ENCODE peak calls at places on chromosome 3, in ten cellular contexts. N is astrocyte of the spinal cord, Z is AG04449, Q is psoas muscle, H is transverse colon, J is SK-N-SH, A is ovary, V is ascending aorta, U is GM10248, K is colonic mucosa. Y is an unnamed sample.

GRCh38 chr3:182435860-182436259 is 357.4 kb upstream of the ATP11B start:
- DNase-seq in V (no peak), Q (no peak), H (no peak), Z (no peak), U (no peak), A (no peak), K (no peak), N (no peak), J (no peak), Y (no peak)

GRCh38 chr3:168889666-168890065 is 773.8 kb downstream of the MECOM start:
- DNase-seq in N (no peak), K (no peak), Z (no peak), Q (no peak), H (no peak), J (no peak), A (no peak), V (no peak), U (no peak), Y (no peak)

GRCh38 chr3:149353581-149354184 is 20.2 kb upstream of the TM4SF18 start:
- DNase-seq in A (no peak), V (no peak), J (no peak), Z (no peak), H (no peak), Q (no peak), K (no peak), U (no peak), N (no peak), Y (no peak)

GRCh38 chr3:123552095-123552714 is 32.6 kb downstream of the HACD2 start:
- DNase-seq in Q (no peak), V (no peak), K (no peak), J (peak), H (no peak), A (no peak), U (peak), Z (no peak), N (peak), Y (peak)

GRCh38 chr3:178417736-178418135 is 118.5 kb upstream of the KCNMB2 start:
- DNase-seq in Q (no peak), H (no peak), A (no peak), J (no peak), N (no peak), Z (no peak), V (no peak), K (no peak), U (no peak), Y (no peak)

GRCh38 chr3:105846809-105847208 is 22.0 kb downstream of the CBLB start:
- DNase-seq in U (no peak), Z (no peak), H (no peak), Q (no peak), V (no peak), A (no peak), N (no peak), J (no peak), K (no peak), Y (no peak)

GRCh38 chr3:94423566-94423965 is 360.7 kb downstream of the NSUN3 start:
- DNase-seq in J (no peak), Z (peak), Q (no peak), K (no peak), N (peak), U (no peak), V (no peak), A (no peak), H (no peak), Y (no peak)

GRCh38 chr3:39141211-39141995 is 12.0 kb downstream of the CSRNP1 start:
- DNase-seq in J (peak), A (peak), Z (no peak), V (no peak), U (no peak), N (no peak), K (peak), H (peak), Q (peak), Y (no peak)

GRCh38 chr3:136428167-136428566 is 178.0 kb downstream of the PCCB start:
- DNase-seq in Q (no peak), Z (no peak), H (no peak), U (no peak), V (no peak), J (peak), K (no peak), A (no peak), N (no peak), Y (no peak)

GRCh38 chr3:46566040-46566631 is at the start of gene LRRC2:
- DNase-seq in V (no peak), K (peak), H (peak), N (peak), J (peak), U (no peak), A (peak), Z (no peak), Q (peak), Y (no peak)

GRCh38 chr3:185332026-185332735 is 30.8 kb upstream of the MAP3K13 start:
- DNase-seq in N (peak), J (no peak), Z (peak), Q (no peak), U (peak), H (no peak), K (no peak), V (no peak), A (no peak), Y (peak)

GRCh38 chr3:130969621-130970020 is 57.0 kb downstream of the ASTE1 start:
- DNase-seq in V (no peak), N (no peak), Q (no peak), H (no peak), J (no peak), U (no peak), K (no peak), A (no peak), Z (no peak), Y (no peak)

GRCh38 chr3:37330466-37330865 is 156.1 kb upstream of the LRRFIP2 start:
- DNase-seq in J (no peak), A (no peak), Z (no peak), K (no peak), Q (no peak), V (no peak), U (no peak), H (no peak), N (no peak), Y (no peak)

GRCh38 chr3:171835116-171835515 is 8.0 kb upstream of the TMEM212 start:
- DNase-seq in N (no peak), J (no peak), V (no peak), Z (no peak), H (no peak), U (no peak), K (no peak), Q (no peak), A (no peak), Y (no peak)

GRCh38 chr3:171835613-171836012 is 7.5 kb upstream of the TMEM212 start:
- DNase-seq in Q (no peak), U (no peak), H (no peak), J (no peak), K (no peak), V (no peak), Z (no peak), A (no peak), N (no peak), Y (no peak)

GRCh38 chr3:171833006-171833405 is 10.1 kb upstream of the TMEM212 start:
- DNase-seq in J (no peak), K (no peak), V (no peak), A (no peak), Q (no peak), H (no peak), U (no peak), N (no peak), Z (no peak), Y (no peak)

GRCh38 chr3:171833775-171834460 is 9.2 kb upstream of the TMEM212 start:
- DNase-seq in V (no peak), Q (no peak), H (no peak), N (peak), Z (no peak), A (no peak), K (no peak), U (peak), J (no peak), Y (peak)

GRCh38 chr3:171834461-171834801 is 8.7 kb upstream of the TMEM212 start:
- DNase-seq in H (no peak), Q (no peak), A (no peak), J (no peak), N (no peak), Z (no peak), K (no peak), U (no peak), V (no peak), Y (no peak)
- TF ChIP-seq CTCF in H (no peak), Q (no peak), A (no peak), J (no peak), N (no peak), Z (no peak), K (no peak), U (no peak), V (no peak), Y (no peak)

GRCh38 chr3:143344516-143345165 is 225.1 kb downstream of the CHST2 start:
- DNase-seq in K (no peak), N (no peak), H (no peak), A (no peak), Q (no peak), J (no peak), V (no peak), U (no peak), Z (no peak), Y (no peak)

GRCh38 chr3:143352850-143353550 is 233.4 kb downstream of the CHST2 start:
- DNase-seq in A (no peak), Z (no peak), U (no peak), K (no peak), V (no peak), H (no peak), J (no peak), N (no peak), Q (no peak), Y (no peak)

GRCh38 chr3:143352031-143352623 is 232.6 kb downstream of the CHST2 start:
- DNase-seq in H (no peak), V (no peak), U (no peak), Z (no peak), J (no peak), N (no peak), K (no peak), A (no peak), Q (no peak), Y (no peak)

GRCh38 chr3:143349455-143349854 is 229.9 kb downstream of the CHST2 start:
- DNase-seq in H (no peak), Z (no peak), Q (no peak), V (no peak), U (no peak), J (no peak), A (no peak), K (no peak), N (no peak), Y (no peak)

GRCh38 chr3:143348486-143349327 is 229.1 kb downstream of the CHST2 start:
- DNase-seq in A (no peak), U (peak), Z (no peak), N (no peak), K (no peak), H (no peak), V (no peak), Q (no peak), J (no peak), Y (peak)
- TF ChIP-seq CTCF in A (no peak), U (peak), Z (peak), N (peak), K (no peak), H (no peak), V (no peak), Q (no peak), J (peak), Y (no peak)

DNA sequence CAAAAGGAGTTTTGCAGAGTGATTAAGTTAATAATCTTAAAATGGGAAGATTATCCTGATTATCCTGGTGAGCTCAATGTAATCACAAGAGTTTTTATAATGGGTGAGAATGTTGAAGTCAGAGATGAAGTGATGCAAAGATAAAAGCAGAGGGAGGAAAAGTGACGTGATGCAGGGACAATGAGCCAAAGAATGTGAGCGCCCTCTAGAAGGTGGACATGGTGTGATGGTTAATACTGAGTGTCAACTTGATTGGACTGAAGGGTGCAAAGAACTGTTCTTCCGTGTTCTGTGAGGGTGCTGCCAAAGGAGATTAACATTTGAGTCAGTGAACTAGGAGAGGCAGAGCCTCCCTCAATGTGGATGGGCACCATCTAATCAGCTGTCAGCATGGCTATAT is 569.6 kb upstream of the AGTR1 start:
- DNase-seq in N (no peak), H (no peak), J (no peak), Z (no peak), A (no peak), U (no peak), K (no peak), Q (no peak), V (no peak), Y (no peak)
- TF ChIP-seq CTCF in N (no peak), H (no peak), J (peak), Z (no peak), A (no peak), U (no peak), K (no peak), Q (no peak), V (no peak), Y (no peak)

GRCh38 chr3:193314161-193314560 is 64.4 kb downstream of the ATP13A5 start:
- DNase-seq in Z (no peak), J (peak), N (no peak), A (no peak), K (no peak), U (no peak), Q (no peak), V (no peak), H (no peak), Y (no peak)
- TF ChIP-seq CTCF in Z (no peak), J (peak), N (no peak), A (no peak), K (no peak), U (no peak), Q (no peak), V (no peak), H (no peak), Y (no peak)

GRCh38 chr3:72997421-72997961 is 880 bp downstream of the PPP4R2 start:
- DNase-seq in Q (no peak), V (no peak), J (peak), Z (no peak), A (peak), H (peak), K (peak), U (peak), N (peak), Y (peak)
- TF ChIP-seq CTCF in Q (peak), V (peak), J (peak), Z (peak), A (no peak), H (peak), K (peak), U (peak), N (peak), Y (peak)

GRCh38 chr3:68889328-68889727 is 43.0 kb downstream of the TAFA4 start:
- DNase-seq in J (no peak), K (no peak), N (no peak), A (no peak), Z (no peak), H (no peak), Q (no peak), V (no peak), U (no peak), Y (no peak)

GRCh38 chr3:68893600-68894239 is 38.6 kb downstream of the TAFA4 start:
- DNase-seq in A (no peak), J (peak), Z (no peak), N (peak), U (peak), K (no peak), V (no peak), H (no peak), Q (no peak), Y (peak)

DNA sequence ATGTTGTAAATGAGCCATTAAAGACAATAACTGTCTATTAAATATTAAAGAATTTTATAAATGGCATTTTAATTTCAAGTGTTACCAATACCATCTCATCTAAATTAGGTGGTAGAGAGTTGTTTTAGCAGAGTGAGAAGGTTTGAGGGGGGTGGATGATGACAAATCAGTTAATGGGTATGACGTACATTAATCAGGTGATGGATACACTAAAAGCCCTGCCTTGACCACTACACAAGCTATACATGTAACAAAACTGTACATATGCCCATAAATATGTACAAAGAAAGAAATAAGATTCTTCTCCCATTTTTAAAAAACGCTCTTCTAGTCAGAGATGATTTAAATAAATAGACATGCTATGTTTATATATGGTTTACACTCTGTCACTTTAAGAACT is 40.0 kb downstream of the TAFA4 start:
- DNase-seq in Z (no peak), J (no peak), H (no peak), Q (no peak), A (no peak), K (no peak), N (no peak), V (no peak), U (no peak), Y (no peak)
- TF ChIP-seq CTCF in Z (no peak), J (no peak), H (no peak), Q (no peak), A (no peak), K (no peak), N (no peak), V (no peak), U (no peak), Y (no peak)

Y was measured in GM20000.